ENCODE peak calls at places on chromosomes 4 and X, in six cellular contexts. L is tibial nerve; Y is amygdala; U is stimulated activated CD4-positive, alpha-beta T cell treated with anti-CD3 and anti-CD28 coated beads, Interleukin-1b, Interleukin-23, amount 100 ng/mL, for 24 hours; C is neuronal stem cell; S is brain microvascular endothelial cell. K is an unnamed sample.

GRCh38 chrX:151789179-151789800 is 54.7 kb downstream of the CNGA2 start:
- DNase-seq in L (peak; percentile 45), Y (no peak), U (no peak), C (no peak), S (peak; percentile 94), K (no peak)

GRCh38 chr4:174210952-174211490 is 72.4 kb downstream of the FBXO8 start:
- DNase-seq in L (no peak), Y (no peak), U (no peak), C (no peak), S (no peak), K (no peak)

GRCh38 chr4:80233390-80233789 is 33.1 kb upstream of the FGF5 start:
- DNase-seq in L (no peak), Y (no peak), U (no peak), C (no peak), S (no peak), K (no peak)

GRCh38 chrX:116841290-116841689 is 378.5 kb upstream of the CT83 start:
- DNase-seq in L (no peak), Y (no peak), U (no peak), C (no peak), S (no peak), K (no peak)

GRCh38 chrX:107659286-107659685 is 31.0 kb downstream of the PRPS1 start:
- DNase-seq in L (no peak), Y (no peak), U (no peak), C (no peak), S (no peak), K (no peak)

GRCh38 chrX:135389717-135390116 is 32.0 kb upstream of the SMIM10L2A start:
- DNase-seq in L (no peak), Y (no peak), U (no peak), C (no peak), S (no peak), K (no peak)

GRCh38 chrX:109624641-109625311 is at the start of gene KCNE5:
- DNase-seq in L (no peak), Y (no peak), U (no peak), C (peak; percentile 53), S (no peak), K (no peak)

GRCh38 chr4:4727536-4727935 is 131.9 kb upstream of the MSX1 start:
- DNase-seq in L (no peak), Y (no peak), U (no peak), C (no peak), S (no peak), K (no peak)

GRCh38 chr4:150123982-150124670 is 45.9 kb downstream of the DCLK2 start:
- DNase-seq in L (no peak), Y (no peak), U (no peak), C (no peak), S (no peak), K (no peak)

GRCh38 chr4:185201983-185202962 is 1.5 kb downstream of the CFAP97 start:
- DNase-seq in L (no peak), Y (no peak), U (no peak), C (no peak), S (no peak), K (no peak)

GRCh38 chr4:112073201-112073600 is 72.1 kb upstream of the FAM241A start:
- DNase-seq in L (no peak), Y (no peak), U (no peak), C (no peak), S (peak; percentile 29), K (no peak)

GRCh38 chr4:100935090-100935489 is 412.2 kb downstream of the PPP3CA start:
- DNase-seq in L (no peak), Y (no peak), U (no peak), C (no peak), S (no peak), K (no peak)

GRCh38 chr4:84218002-84218401 is 281.1 kb downstream of the NKX6-1 start:
- DNase-seq in L (no peak), Y (no peak), U (no peak), C (peak; percentile 14), S (no peak), K (no peak)

GRCh38 chr4:139550724-139551429 is 5.1 kb downstream of the SETD7 start:
- DNase-seq in L (no peak), Y (no peak), U (no peak), C (no peak), S (peak; percentile 51), K (peak; percentile 89)

GRCh38 chr4:131534944-131535640 is 1614.0 kb upstream of the PCDH10 start:
- DNase-seq in L (no peak), Y (no peak), U (no peak), C (no peak), S (no peak), K (peak; percentile 91)

GRCh38 chr4:150722908-150723362 is 141.0 kb downstream of the MAB21L2 start:
- DNase-seq in L (peak; percentile 52), Y (no peak), U (no peak), C (no peak), S (peak; percentile 62), K (peak; percentile 91)

GRCh38 chrX:259692-260355 is 21.4 kb upstream of the PLCXD1 start:
- DNase-seq in L (no peak), Y (no peak), U (no peak), C (no peak), S (no peak), K (no peak)

GRCh38 chr4:110119347-110119746 is 79.1 kb downstream of the ELOVL6 start:
- DNase-seq in L (no peak), Y (no peak), U (no peak), C (no peak), S (no peak), K (no peak)

GRCh38 chr4:14749910-14750309 is 252.4 kb upstream of the CPEB2 start:
- DNase-seq in L (peak; percentile 9), Y (no peak), U (no peak), C (no peak), S (peak; percentile 31), K (peak; percentile 77)

GRCh38 chr4:135354876-135355275 is 1153.3 kb upstream of the PABPC4L start:
- DNase-seq in L (no peak), Y (no peak), U (no peak), C (no peak), S (peak; percentile 14), K (no peak)

GRCh38 chrX:9988762-9989161 is 21.6 kb downstream of the CLDN34 start:
- DNase-seq in L (no peak), Y (no peak), U (no peak), C (no peak), S (no peak), K (no peak)

GRCh38 chr4:152039085-152039484 is 278.3 kb upstream of the GATB start:
- DNase-seq in L (no peak), Y (no peak), U (no peak), C (no peak), S (peak; percentile 74), K (peak; percentile 84)

GRCh38 chr4:37873383-37873782 is 17.5 kb upstream of the TBC1D1 start:
- DNase-seq in L (no peak), Y (no peak), U (no peak), C (no peak), S (peak; percentile 27), K (no peak)

GRCh38 chrX:119236599-119237525 is 777 bp downstream of the PGRMC1 start:
- DNase-seq in L (peak; percentile 12), Y (peak; percentile 35), U (no peak), C (no peak), S (peak; percentile 46), K (no peak)

GRCh38 chrX:130001893-130002292 is 19.5 kb downstream of the BCORL1 start:
- DNase-seq in L (no peak), Y (no peak), U (no peak), C (no peak), S (no peak), K (no peak)

GRCh38 chr4:48483777-48484493 is 792 bp downstream of the SLC10A4 start:
- DNase-seq in L (no peak), Y (no peak), U (no peak), C (no peak), S (no peak), K (no peak)

GRCh38 chr4:87497141-87497540 is 32.0 kb downstream of the SPARCL1 start:
- DNase-seq in L (no peak), Y (no peak), U (no peak), C (no peak), S (no peak), K (no peak)

GRCh38 chr4:125198916-125199315 is 115.8 kb upstream of the FAT4 start:
- DNase-seq in L (no peak), Y (no peak), U (no peak), C (no peak), S (peak; percentile 16), K (no peak)

GRCh38 chr4:123896446-123897071 is 500.0 kb downstream of the SPRY1 start:
- DNase-seq in L (no peak), Y (no peak), U (no peak), C (no peak), S (no peak), K (no peak)

GRCh38 chr4:94571301-94571700 is 119.6 kb downstream of the PDLIM5 start:
- DNase-seq in L (no peak), Y (no peak), U (no peak), C (no peak), S (no peak), K (no peak)